ENCODE peak calls at places on chromosome 5, in nine cellular contexts. S is amniotic stem cell; B is endothelial cell; O is COR-L47; V is substantia nigra; K is activated CD4-positive, alpha-beta T cell treated with anti-CD3 and anti-CD28 coated beads, Interleukin-2, amount 10 ng/mL, durations not matched to agents 24 days and 14 days; Q is transverse colon; T is HepG2; F is stimulated activated CD8-positive, alpha-beta memory T cell treated with anti-CD3 and anti-CD28 coated beads, Interleukin-12 subunit alpha, Interleukin-12 subunit beta, amount 100 ng/mL, for 4 hours. U is an unnamed sample.

GRCh38 chr5:75744355-75744754 is 27.1 kb upstream of the POC5 start:
- DNase-seq in B (no peak), F (no peak), K (no peak), V (no peak), S (no peak), Q (no peak), T (no peak), O (no peak), U (no peak)

GRCh38 chr5:172637122-172637580 is 3.9 kb upstream of the NEURL1B start:
- DNase-seq in O (no peak), B (no peak), V (no peak), K (no peak), S (no peak), F (no peak), Q (peak), T (no peak), U (no peak)

GRCh38 chr5:68838157-68838718 is 255.6 kb upstream of the SLC30A5 start:
- DNase-seq in O (no peak), F (no peak), K (no peak), S (no peak), Q (no peak), T (no peak), B (no peak), V (no peak), U (no peak)

GRCh38 chr5:173864126-173865075 is 23.7 kb upstream of the CPEB4 start:
- DNase-seq in T (peak), Q (peak), V (peak), B (no peak), S (no peak), F (no peak), O (no peak), K (no peak), U (no peak)

GRCh38 chr5:142324377-142324870 is 397 bp downstream of the SPRY4 start:
- DNase-seq in F (no peak), B (no peak), K (no peak), O (no peak), Q (no peak), V (peak), T (no peak), S (no peak), U (peak)

GRCh38 chr5:142432369-142432863 is 107.6 kb upstream of the SPRY4 start:
- DNase-seq in Q (peak), T (no peak), F (peak), O (peak), V (no peak), K (peak), B (no peak), S (no peak), U (peak)

GRCh38 chr5:94751456-94751855 is 133.0 kb downstream of the SLF1 start:
- DNase-seq in Q (no peak), V (no peak), S (no peak), K (no peak), B (no peak), T (no peak), F (no peak), O (no peak), U (no peak)

GRCh38 chr5:122924203-122924602 is 78.8 kb downstream of the SNX24 start:
- DNase-seq in Q (no peak), B (no peak), F (no peak), V (no peak), T (no peak), O (no peak), K (no peak), S (no peak), U (no peak)

GRCh38 chr5:122723606-122724352 is 51.1 kb upstream of the SNX2 start:
- DNase-seq in F (no peak), O (no peak), T (no peak), Q (no peak), B (no peak), S (peak), V (no peak), K (peak), U (peak)

GRCh38 chr5:156918311-156918845 is 44.6 kb downstream of the TIMD4 start:
- DNase-seq in Q (no peak), O (no peak), S (no peak), F (no peak), K (no peak), V (no peak), T (no peak), B (no peak), U (no peak)

GRCh38 chr5:95069948-95070347 is 214.9 kb downstream of the MCTP1 start:
- DNase-seq in Q (no peak), K (no peak), O (no peak), B (no peak), F (no peak), T (no peak), V (no peak), S (no peak), U (no peak)

GRCh38 chr5:96459313-96460109 is 26.5 kb upstream of the PCSK1 start:
- DNase-seq in O (peak), K (no peak), S (no peak), Q (no peak), F (no peak), T (no peak), V (no peak), B (no peak), U (no peak)

GRCh38 chr5:6448622-6449464 is at the start of gene UBE2QL1:
- DNase-seq in Q (peak), S (no peak), V (peak), B (peak), F (no peak), K (peak), T (no peak), O (peak), U (peak)

GRCh38 chr5:140964356-140964755 is 1.9 kb upstream of the PCDHAC2 start:
- DNase-seq in B (no peak), V (no peak), K (no peak), O (no peak), T (no peak), F (no peak), Q (no peak), S (no peak), U (no peak)

GRCh38 chr5:131745594-131746175 is 51.1 kb downstream of the FNIP1 start:
- DNase-seq in K (no peak), B (no peak), O (no peak), F (no peak), T (no peak), V (no peak), S (no peak), Q (no peak), U (no peak)

GRCh38 chr5:172909931-172910502 is 49.2 kb upstream of the RPL26L1 start:
- DNase-seq in B (no peak), S (no peak), Q (no peak), V (no peak), O (no peak), F (no peak), K (no peak), T (no peak), U (no peak)

GRCh38 chr5:31901807-31902530 is 263.0 kb downstream of the PDZD2 start:
- DNase-seq in Q (no peak), S (no peak), F (no peak), T (no peak), V (no peak), B (no peak), O (no peak), K (no peak), U (no peak)

GRCh38 chr5:126872558-126873349 is 95.8 kb downstream of the LMNB1 start:
- DNase-seq in Q (no peak), V (no peak), B (no peak), T (no peak), S (no peak), K (no peak), O (no peak), F (no peak), U (no peak)

GRCh38 chr5:71658916-71659661 is 60.0 kb upstream of the CARTPT start:
- DNase-seq in Q (no peak), K (no peak), S (no peak), F (no peak), B (no peak), V (no peak), T (peak), O (no peak), U (no peak)

GRCh38 chr5:78591972-78592700 is 56.4 kb downstream of the LHFPL2 start:
- DNase-seq in Q (no peak), F (no peak), T (no peak), S (no peak), V (no peak), O (no peak), K (no peak), B (no peak), U (no peak)

GRCh38 chr5:4700082-4700481 is 440.0 kb upstream of the ADAMTS16 start:
- DNase-seq in F (no peak), O (peak), Q (no peak), T (peak), S (no peak), V (peak), K (no peak), B (peak), U (no peak)

GRCh38 chr5:143495124-143495523 is 91.6 kb upstream of the NR3C1 start:
- DNase-seq in V (no peak), S (no peak), Q (no peak), B (no peak), O (no peak), F (no peak), T (peak), K (no peak), U (no peak)